ENCODE peak calls at places on chromosomes 13 and 19, in five cellular contexts. A is cardiac muscle cell, B is tibial nerve, K is fibroblast of mammary gland, N is left ventricle myocardium inferior. O is an unnamed sample.

GRCh38 chr13:107866007-107866665 is 349.2 kb downstream of the LIG4 start:
- DNase-seq in K (no peak), N (no peak), B (no peak), A (peak), O (no peak)

GRCh38 chr19:18385675-18386542 is at the start of gene GDF15:
- DNase-seq in B (peak), K (peak), A (peak), N (peak), O (no peak)

GRCh38 chr13:63025741-63026140 is 1610.1 kb upstream of the PCDH20 start:
- DNase-seq in A (no peak), B (no peak), N (no peak), K (no peak), O (no peak)

GRCh38 chr19:38683393-38684077 is 36.1 kb downstream of the ACTN4 start:
- DNase-seq in N (no peak), K (peak), A (peak), B (no peak), O (peak)

GRCh38 chr19:15107056-15108010 is at the start of gene SYDE1:
- DNase-seq in A (peak), N (peak), K (peak), B (no peak), O (peak)

GRCh38 chr13:99528547-99528946 is 27.3 kb downstream of the TM9SF2 start:
- DNase-seq in K (no peak), B (no peak), A (peak), N (no peak), O (no peak)

GRCh38 chr13:49561064-49561410 is 24.3 kb downstream of the RCBTB1 start:
- DNase-seq in K (no peak), N (no peak), B (no peak), A (peak), O (no peak)

GRCh38 chr13:39578821-39579291 is 24.1 kb downstream of the LHFPL6 start:
- DNase-seq in K (no peak), B (no peak), A (no peak), N (no peak), O (no peak)

GRCh38 chr13:77565635-77566034 is 30.1 kb downstream of the SCEL start:
- DNase-seq in A (peak), B (no peak), K (peak), N (no peak), O (no peak)

GRCh38 chr13:30796132-30796832 is 60.9 kb downstream of the ALOX5AP start:
- DNase-seq in B (no peak), A (peak), N (no peak), K (peak), O (no peak)

GRCh38 chr13:49314344-49314882 is 66.7 kb downstream of the CDADC1 start:
- DNase-seq in N (no peak), A (peak), K (peak), B (no peak), O (no peak)

GRCh38 chr19:31232871-31233270 is 116.4 kb downstream of the TSHZ3 start:
- DNase-seq in B (no peak), A (peak), N (no peak), K (peak), O (no peak)
- TF ChIP-seq CTCF in B (no peak), A (no peak), N (no peak), K (no peak), O (no peak)

GRCh38 chr19:6271721-6272410 is 7.9 kb downstream of the MLLT1 start:
- DNase-seq in A (peak), N (peak), K (peak), B (peak), O (no peak)

GRCh38 chr19:6270076-6270745 is 9.6 kb downstream of the MLLT1 start:
- DNase-seq in B (no peak), N (no peak), A (no peak), K (no peak), O (no peak)

GRCh38 chr19:6272411-6272791 is 7.4 kb downstream of the MLLT1 start:
- DNase-seq in K (peak), A (no peak), N (no peak), B (no peak), O (no peak)

GRCh38 chr19:6270822-6271221 is 9.0 kb downstream of the MLLT1 start:
- DNase-seq in B (no peak), N (no peak), A (no peak), K (no peak), O (no peak)

DNA sequence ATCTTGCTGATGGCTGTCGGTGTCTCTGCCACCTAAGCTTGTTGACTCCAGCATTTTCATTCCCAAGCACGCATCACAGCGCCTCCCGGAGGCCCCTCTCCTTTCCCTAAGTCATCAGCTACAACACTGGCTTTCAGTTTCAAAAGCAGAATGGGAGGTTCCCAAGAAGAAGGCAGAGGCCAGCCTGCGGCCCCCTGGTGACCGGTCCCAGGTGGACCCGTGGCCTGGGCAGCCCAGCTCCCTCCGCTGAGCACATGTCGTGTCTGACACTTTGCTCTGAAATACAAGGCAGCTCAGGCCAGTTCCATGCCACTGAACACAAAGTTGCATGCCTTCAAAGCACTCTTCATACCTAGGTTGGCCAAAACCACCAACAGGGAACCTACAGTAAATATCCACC is 8.5 kb downstream of the MLLT1 start:
- DNase-seq in B (no peak), K (peak), A (no peak), N (no peak), O (no peak)
- TF ChIP-seq CTCF in B (no peak), K (peak), A (peak), N (peak), O (no peak)

GRCh38 chr19:30699871-30700280 is 327.7 kb downstream of the ZNF536 start:
- DNase-seq in N (no peak), B (no peak), A (no peak), K (no peak), O (no peak)

GRCh38 chr19:30693179-30693578 is 321.0 kb downstream of the ZNF536 start:
- DNase-seq in A (no peak), B (no peak), K (no peak), N (no peak), O (no peak)

GRCh38 chr19:30694156-30694555 is 322.0 kb downstream of the ZNF536 start:
- DNase-seq in K (no peak), A (no peak), N (no peak), B (no peak), O (no peak)

GRCh38 chr19:30695171-30695875 is 323.1 kb downstream of the ZNF536 start:
- DNase-seq in B (no peak), K (no peak), N (no peak), A (no peak), O (no peak)

GRCh38 chr19:30696514-30696913 is 324.3 kb downstream of the ZNF536 start:
- DNase-seq in A (peak), B (no peak), K (no peak), N (no peak), O (no peak)
- TF ChIP-seq CTCF in A (peak), B (no peak), K (peak), N (peak), O (no peak)

DNA sequence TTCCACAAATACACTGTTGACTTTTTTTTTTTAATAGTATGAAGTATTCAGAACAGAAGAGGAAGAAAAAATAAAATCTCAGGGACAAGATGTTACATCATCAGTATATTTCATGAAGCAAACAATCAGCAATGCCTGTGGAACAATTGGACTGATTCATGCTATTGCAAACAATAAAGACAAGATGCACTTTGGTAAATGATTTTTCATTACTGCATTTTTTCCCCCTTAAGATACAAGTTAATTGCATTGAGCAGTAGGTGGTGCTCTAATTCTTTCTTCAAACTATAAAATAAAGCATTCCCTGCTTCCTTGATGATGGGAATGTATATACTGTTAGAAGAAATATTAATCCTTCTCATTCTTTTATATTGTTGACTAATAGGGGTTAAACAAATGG is 17.1 kb downstream of the UCHL3 start:
- DNase-seq in A (peak), B (no peak), K (peak), N (no peak), O (no peak)
- TF ChIP-seq CTCF in A (peak), B (no peak), K (peak), N (peak), O (no peak)

DNA sequence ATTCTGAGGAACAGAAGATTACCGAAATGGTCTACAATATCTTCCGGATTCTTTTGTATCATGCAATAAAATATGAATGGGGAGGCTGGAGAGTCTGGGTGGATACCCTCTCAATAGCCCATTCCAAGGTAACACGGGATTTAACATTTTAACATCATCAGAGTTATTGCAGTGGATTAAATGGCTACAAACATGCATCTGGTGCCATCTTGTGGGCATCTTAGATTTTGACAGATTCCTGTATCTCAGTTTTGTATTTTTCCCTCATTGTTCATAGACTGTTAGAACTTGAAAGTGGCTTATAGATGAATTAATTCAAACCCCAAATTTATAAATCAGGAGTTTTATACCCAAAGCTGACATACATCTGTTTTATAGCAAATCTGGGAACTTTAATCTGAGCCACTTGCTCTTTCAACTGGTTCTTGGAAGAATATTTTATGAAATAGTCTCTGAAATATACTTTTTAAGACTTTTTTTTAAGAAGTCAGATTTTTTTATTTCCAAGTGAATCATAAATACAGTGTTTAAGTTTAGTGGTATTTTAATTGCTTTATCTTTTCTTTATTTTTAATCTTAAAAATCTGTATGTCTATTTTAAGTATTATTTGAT is 215.2 kb downstream of the NBEA start:
- DNase-seq in A (peak), K (peak), B (no peak), N (no peak), O (no peak)
- TF ChIP-seq CTCF in A (peak), K (peak), B (peak), N (peak), O (peak)

GRCh38 chr19:10420444-10421239 is at the start of gene PDE4A:
- DNase-seq in A (peak), N (no peak), K (no peak), B (no peak), O (no peak)
- TF ChIP-seq CTCF in A (peak), N (peak), K (no peak), B (no peak), O (no peak)

GRCh38 chr13:45728759-45729158 is 26.6 kb downstream of the CBY2 start:
- DNase-seq in K (no peak), B (no peak), A (peak), N (no peak), O (peak)
- TF ChIP-seq CTCF in K (peak), B (no peak), A (peak), N (peak), O (no peak)

GRCh38 chr19:34662919-34663318 is 14.0 kb downstream of the SCGB2B2 start:
- DNase-seq in K (peak), B (no peak), A (peak), N (no peak), O (no peak)
- TF ChIP-seq CTCF in K (peak), B (no peak), A (peak), N (peak), O (no peak)

GRCh38 chr13:114088234-114088633 is 44.2 kb downstream of the RASA3 start:
- DNase-seq in K (no peak), B (peak), A (no peak), N (no peak), O (no peak)
- TF ChIP-seq CTCF in K (no peak), B (no peak), A (no peak), N (no peak), O (no peak)